ENCODE peak calls at places on chromosomes 7 and 10, in seven cellular contexts. O is mammary epithelial cell, H is CD14-positive monocyte, V is hepatocyte, W is cardiac muscle cell, M is AG09319, B is WERI-Rb-1. P is an unnamed sample.

GRCh38 chr7:112654322-112655216 is 135.6 kb downstream of the TMEM168 start:
- DNase-seq in W (peak), M (no peak), V (no peak), B (no peak), O (peak), H (no peak), P (no peak)

GRCh38 chr10:93123766-93124165 is 50.1 kb downstream of the CYP26A1 start:
- DNase-seq in W (no peak), M (no peak), H (no peak), O (no peak), B (no peak), V (no peak), P (no peak)

GRCh38 chr7:106365252-106366005 is 80.6 kb upstream of the NAMPT start:
- DNase-seq in B (no peak), W (peak), O (peak), V (peak), H (peak), M (no peak), P (no peak)

GRCh38 chr10:79306644-79307220 is 40.5 kb upstream of the PPIF start:
- DNase-seq in B (no peak), M (no peak), V (no peak), O (no peak), W (no peak), H (no peak), P (no peak)

GRCh38 chr7:75621124-75621523 is 117.6 kb downstream of the HIP1 start:
- DNase-seq in H (no peak), B (no peak), V (no peak), W (no peak), M (no peak), O (no peak), P (no peak)

GRCh38 chr7:120997902-120998301 is 9.4 kb downstream of the CPED1 start:
- DNase-seq in B (no peak), V (no peak), H (peak), M (no peak), O (no peak), W (no peak), P (no peak)

GRCh38 chr10:13930123-13930522 is 343.4 kb downstream of the PRPF18 start:
- DNase-seq in W (no peak), O (no peak), B (no peak), H (no peak), M (no peak), V (no peak), P (no peak)

GRCh38 chr10:76126607-76127190 is 695.3 kb downstream of the LRMDA start:
- DNase-seq in V (no peak), O (peak), H (no peak), W (peak), B (no peak), M (no peak), P (no peak)

GRCh38 chr7:150367677-150368097 is 935 bp upstream of the REPIN1 start:
- DNase-seq in O (peak), M (no peak), H (no peak), V (no peak), B (no peak), W (peak), P (no peak)

GRCh38 chr7:14420768-14421167 is 431.3 kb upstream of the ETV1 start:
- DNase-seq in H (no peak), W (no peak), O (no peak), M (no peak), B (no peak), V (no peak), P (no peak)

GRCh38 chr7:11060883-11061282 is 87.2 kb downstream of the PHF14 start:
- DNase-seq in H (no peak), V (no peak), M (no peak), B (no peak), W (peak), O (no peak), P (no peak)

GRCh38 chr7:151990567-151990966 is 34.3 kb downstream of the GALNTL5 start:
- DNase-seq in W (peak), B (no peak), H (peak), V (no peak), M (no peak), O (no peak), P (no peak)

GRCh38 chr10:58970160-58970915 is 206.1 kb upstream of the PHYHIPL start:
- DNase-seq in H (no peak), M (no peak), V (no peak), B (no peak), O (no peak), W (no peak), P (no peak)

GRCh38 chr7:3544202-3544601 is 243.2 kb downstream of the SDK1 start:
- DNase-seq in V (no peak), W (no peak), O (no peak), H (no peak), B (peak), M (no peak), P (peak)

GRCh38 chr7:106895246-106895864 is 30.3 kb downstream of the PIK3CG start:
- DNase-seq in W (no peak), H (no peak), V (no peak), M (no peak), O (no peak), B (no peak), P (no peak)

GRCh38 chr7:141071855-141072547 is 1.9 kb upstream of the TMEM178B start:
- DNase-seq in O (no peak), W (no peak), H (no peak), B (peak), M (no peak), V (no peak), P (peak)

GRCh38 chr7:127968547-127968946 is 62.7 kb downstream of the LRRC4 start:
- DNase-seq in V (no peak), M (no peak), W (peak), O (no peak), B (no peak), H (no peak), P (no peak)

GRCh38 chr7:150368098-150368883 is at the start of gene REPIN1:
- DNase-seq in B (peak), H (peak), M (no peak), W (peak), V (peak), O (no peak), P (peak)

DNA sequence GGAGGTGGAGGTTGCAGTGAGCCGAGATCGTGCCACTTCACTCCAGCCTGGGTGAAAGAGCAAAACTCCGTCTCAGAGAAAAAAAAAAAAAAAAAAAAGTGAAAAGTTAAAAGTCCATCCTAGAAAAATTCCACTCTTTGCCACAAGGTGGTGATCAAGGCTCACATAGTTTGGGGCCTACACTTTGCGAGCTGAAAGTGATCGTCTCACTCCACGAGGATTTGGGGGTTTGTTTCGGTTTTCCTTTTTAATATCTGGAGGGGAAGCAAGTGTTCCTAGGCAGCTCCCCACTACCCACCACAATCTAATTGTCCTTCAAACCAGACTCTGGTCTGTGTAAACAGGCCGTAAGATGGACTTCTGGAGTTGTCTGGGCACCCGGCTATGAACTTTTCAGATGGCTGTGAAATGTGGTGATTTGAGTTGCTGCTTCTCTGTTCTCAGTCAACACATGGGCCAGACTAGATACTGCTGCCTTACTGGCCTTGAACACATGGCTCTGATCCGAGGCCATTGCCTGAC is 27.1 kb downstream of the PRLHR start:
- DNase-seq in B (peak), W (peak), V (peak), O (peak), M (peak), H (no peak), P (no peak)
- TF ChIP-seq CTCF in B (peak), W (peak), V (peak), O (peak), M (peak), H (peak), P (peak)

GRCh38 chr10:124145109-124145860 is 51.9 kb upstream of the CHST15 start:
- DNase-seq in M (no peak), O (peak), V (no peak), H (peak), B (no peak), W (peak), P (no peak)
- TF ChIP-seq CTCF in M (no peak), O (no peak), V (no peak), H (no peak), B (no peak), W (no peak), P (no peak)

GRCh38 chr7:47285860-47286491 is 295.9 kb downstream of the TNS3 start:
- DNase-seq in B (no peak), O (no peak), W (peak), M (peak), V (no peak), H (no peak), P (no peak)
- TF ChIP-seq CTCF in B (no peak), O (no peak), W (no peak), M (peak), V (no peak), H (no peak), P (no peak)

DNA sequence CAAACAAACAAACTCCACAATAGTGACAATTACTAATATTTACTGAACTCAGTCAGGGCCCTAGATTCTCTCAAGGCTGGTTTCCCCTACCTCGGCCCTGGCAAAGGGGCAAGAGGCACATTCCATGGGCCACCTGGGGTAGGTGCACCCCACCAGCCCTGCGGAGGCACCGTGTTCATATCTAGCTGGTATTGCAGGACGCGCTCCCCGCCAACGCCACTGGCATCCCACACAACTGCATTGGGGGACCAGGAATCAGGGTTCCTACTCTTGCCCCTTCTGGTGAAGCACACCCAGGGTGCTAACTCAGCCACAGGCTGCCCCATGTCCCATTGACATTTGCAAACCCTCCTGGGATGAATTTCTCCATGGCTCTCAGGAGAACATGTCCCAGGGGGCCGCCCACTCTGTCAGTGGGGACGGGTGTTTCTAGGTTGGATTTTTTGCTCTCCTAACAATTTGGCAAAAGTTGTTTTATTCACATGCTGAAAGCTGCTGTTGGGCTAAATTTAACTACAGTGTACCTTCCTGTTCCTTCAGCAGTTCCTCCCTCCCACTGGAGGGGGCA is 76.7 kb downstream of the ZRANB1 start:
- DNase-seq in V (no peak), M (no peak), H (no peak), O (no peak), W (no peak), B (no peak), P (no peak)
- TF ChIP-seq CTCF in V (no peak), M (no peak), H (no peak), O (no peak), W (no peak), B (no peak), P (no peak)

GRCh38 chr10:11757820-11758463 is 15.8 kb downstream of the ECHDC3 start:
- DNase-seq in W (peak), M (peak), O (peak), B (peak), V (peak), H (peak), P (peak)
- TF ChIP-seq CTCF in W (peak), M (peak), O (peak), B (peak), V (peak), H (peak), P (peak)

GRCh38 chr7:114047889-114048288 is 129.1 kb upstream of the PPP1R3A start:
- DNase-seq in W (peak), H (no peak), O (peak), V (peak), B (no peak), M (no peak), P (no peak)
- TF ChIP-seq CTCF in W (no peak), H (no peak), O (no peak), V (no peak), B (no peak), M (no peak), P (no peak)

GRCh38 chr7:52163311-52163710 is 846.7 kb upstream of the COBL start:
- DNase-seq in H (no peak), O (no peak), V (no peak), B (no peak), M (no peak), W (no peak), P (no peak)

GRCh38 chr7:52168085-52168484 is 851.5 kb upstream of the COBL start:
- DNase-seq in M (no peak), V (peak), W (no peak), H (no peak), B (peak), O (no peak), P (peak)
- TF ChIP-seq CTCF in M (no peak), V (peak), W (no peak), H (no peak), B (peak), O (no peak), P (peak)

DNA sequence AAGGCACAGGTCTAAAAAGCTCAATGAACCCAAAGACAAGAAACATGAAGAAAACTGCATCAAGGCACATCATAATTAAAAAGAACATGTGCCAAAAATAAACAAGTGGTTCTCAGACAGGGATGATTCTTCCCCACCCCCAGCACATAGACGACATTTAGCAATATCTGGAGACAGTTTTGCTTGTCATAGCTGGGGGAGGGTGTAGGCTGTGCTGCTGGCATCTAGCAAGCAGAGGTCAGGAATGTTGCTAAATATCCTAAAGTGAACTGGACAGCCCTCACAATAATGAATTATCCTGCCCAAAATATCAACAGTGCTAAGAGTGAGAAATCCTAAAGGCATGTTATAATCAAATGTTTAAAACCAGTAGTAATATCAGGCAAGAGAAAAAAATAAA is 122.6 kb downstream of the MICU1 start:
- DNase-seq in W (peak), B (no peak), M (peak), H (peak), V (no peak), O (no peak), P (no peak)
- TF ChIP-seq CTCF in W (no peak), B (no peak), M (no peak), H (no peak), V (no peak), O (no peak), P (no peak)

GRCh38 chr7:92833766-92834605 is 2.4 kb downstream of the CDK6 start:
- DNase-seq in O (peak), B (peak), V (peak), M (peak), H (peak), W (peak), P (peak)
- TF ChIP-seq CTCF in O (peak), B (peak), V (peak), M (peak), H (no peak), W (peak), P (no peak)

DNA sequence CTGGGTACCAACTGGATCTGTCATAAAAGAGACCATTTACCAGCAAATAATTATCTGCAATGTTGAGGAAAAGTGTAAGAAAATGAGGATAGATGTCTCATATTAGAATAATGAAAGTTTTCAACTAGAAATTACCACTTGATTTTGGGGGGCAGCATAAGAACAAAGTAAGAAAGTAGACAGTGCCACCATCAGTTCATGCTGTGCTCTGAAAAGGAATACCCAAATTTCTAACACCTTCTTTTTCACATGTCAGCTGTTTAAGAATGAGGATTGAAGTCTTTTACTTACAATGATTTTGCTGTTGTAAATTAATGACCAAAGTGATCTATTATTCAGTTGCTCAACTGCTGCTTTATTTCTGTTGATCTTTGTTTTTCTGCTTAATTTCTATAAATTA is 578.3 kb downstream of the ETV1 start:
- DNase-seq in W (no peak), H (no peak), V (no peak), M (no peak), B (no peak), O (no peak), P (no peak)
- TF ChIP-seq CTCF in W (no peak), H (no peak), V (no peak), M (no peak), B (no peak), O (peak), P (no peak)